ENCODE peak calls at places on chromosomes 2 and 18, in five cellular contexts. U is tibial nerve, I is astrocyte, K is heart left ventricle, W is IMR-90. S is an unnamed sample. For H3K4me1 and H3K27me3, the result is how much of the 10 kb centered on the place peaks cover.

GRCh38 chr2:220006152-220006551 is 378.7 kb downstream of the SLC4A3 start:
- DNase-seq in I (peak), K (no peak), U (no peak), W (peak), S (no peak)

GRCh38 chr2:223477318-223477717 is 124.8 kb downstream of the SCG2 start:
- DNase-seq in K (no peak), I (no peak), W (no peak), U (no peak), S (no peak)

GRCh38 chr2:221553333-221553732 is 18.8 kb downstream of the EPHA4 start:
- DNase-seq in U (no peak), K (no peak), W (no peak), I (no peak), S (no peak)

GRCh38 chr2:165455940-165456479 is 13.5 kb upstream of the CSRNP3 start:
- DNase-seq in W (no peak), U (no peak), K (no peak), I (no peak), S (no peak)

GRCh38 chr18:22457552-22457951 is 39.8 kb upstream of the CTAGE1 start:
- DNase-seq in K (no peak), U (no peak), I (no peak), W (no peak), S (no peak)

GRCh38 chr2:64982932-64983331 is 6.3 kb upstream of the SLC1A4 start:
- DNase-seq in I (no peak), W (no peak), K (no peak), U (no peak), S (no peak)

GRCh38 chr2:118954297-118955060 is 12.5 kb downstream of the MARCO start:
- DNase-seq in I (no peak), W (no peak), U (no peak), K (no peak), S (no peak)

GRCh38 chr2:12705230-12705629 is 11.5 kb upstream of the TRIB2 start:
- DNase-seq in W (no peak), I (no peak), U (no peak), K (no peak), S (no peak)

GRCh38 chr2:200614249-200614648 is 28.4 kb downstream of the AOX1 start:
- DNase-seq in I (no peak), K (no peak), U (no peak), W (no peak), S (no peak)

GRCh38 chr18:75782826-75783225 is 355.3 kb upstream of the SMIM21 start:
- DNase-seq in U (no peak), I (no peak), K (peak), W (no peak), S (no peak)

GRCh38 chr2:30237346-30238142 is 6.2 kb downstream of the LBH start:
- DNase-seq in U (no peak), K (peak), I (no peak), W (no peak), S (no peak)

GRCh38 chr2:9693646-9694045 is 62.8 kb upstream of the YWHAQ start:
- DNase-seq in K (no peak), U (no peak), W (no peak), I (no peak), S (no peak)

GRCh38 chr2:9693138-9693520 is 62.3 kb upstream of the YWHAQ start:
- DNase-seq in I (peak), K (peak), U (peak), W (peak), S (no peak)

GRCh38 chr2:9694661-9695060 is 63.9 kb upstream of the YWHAQ start:
- DNase-seq in W (no peak), K (no peak), U (no peak), I (no peak), S (no peak)

GRCh38 chr2:9690716-9691498 is 60.1 kb upstream of the YWHAQ start:
- DNase-seq in K (no peak), I (no peak), W (no peak), U (no peak), S (no peak)

DNA sequence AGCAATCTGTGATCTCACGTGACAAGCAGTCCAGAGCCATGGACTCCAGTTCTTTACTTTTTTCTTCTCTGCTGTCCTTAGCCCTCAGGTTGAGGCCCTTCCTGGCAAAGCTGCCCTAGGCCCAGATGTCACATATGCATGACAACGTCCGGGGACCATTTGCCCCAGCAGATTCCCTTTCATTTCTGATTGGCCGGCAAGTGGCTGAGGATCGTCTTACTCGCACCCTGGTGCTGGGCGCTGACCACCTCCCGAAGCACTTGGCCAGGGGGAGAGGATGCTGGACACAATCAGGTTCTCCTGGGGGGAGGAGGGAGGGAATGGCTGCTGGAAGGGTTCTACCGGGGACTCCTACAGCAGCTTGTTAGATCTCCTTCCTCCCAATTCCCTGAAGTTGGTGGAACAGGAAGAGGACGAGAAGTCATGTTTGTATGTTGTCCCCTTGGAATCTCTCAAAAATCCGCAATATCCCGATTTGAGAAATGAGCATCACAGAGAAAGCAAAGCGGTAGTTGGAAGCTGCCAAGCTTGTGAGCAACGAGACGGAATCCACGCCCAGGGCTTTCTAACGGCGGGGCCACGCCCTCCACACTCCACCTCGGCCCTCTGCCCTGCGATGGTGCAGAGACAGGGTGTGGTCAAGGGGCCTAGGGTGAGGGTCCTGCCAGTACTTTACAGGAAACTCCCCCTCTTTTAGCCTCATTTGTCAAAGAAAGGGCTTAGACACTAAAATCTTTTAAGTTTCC is 61.8 kb upstream of the YWHAQ start:
- DNase-seq in K (no peak), I (no peak), W (no peak), U (peak), S (no peak)
- H3K4me3 ChIP-seq in K (no peak), I (no peak), W (no peak), U (no peak), S (no peak)

DNA sequence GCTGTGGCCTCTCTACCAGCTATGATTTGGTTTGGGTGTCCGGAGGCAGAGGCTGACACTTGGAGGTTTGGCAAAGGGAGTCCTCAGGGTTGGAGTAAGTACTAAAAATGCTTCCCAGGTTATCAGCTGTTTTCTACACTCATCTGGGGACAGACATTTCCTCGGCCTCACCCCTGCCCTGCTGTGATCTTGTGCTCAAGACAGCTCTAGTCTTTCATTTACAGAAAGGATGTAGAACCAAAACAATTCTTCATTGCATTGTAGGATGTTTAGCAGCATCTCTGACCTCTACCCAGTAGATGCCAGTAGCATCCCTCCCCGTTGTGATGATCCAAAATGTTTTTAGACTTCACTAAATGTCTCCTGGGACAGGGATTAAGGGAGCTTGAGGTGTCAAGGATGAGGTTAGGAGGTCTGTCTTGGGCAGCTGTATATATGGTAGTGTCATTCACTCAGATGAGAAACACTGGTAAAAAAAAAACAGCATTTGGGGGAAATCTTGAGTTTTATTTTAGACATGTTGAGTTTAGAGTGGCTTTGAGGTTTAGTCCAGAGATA is 26.6 kb downstream of the CD28 start:
- DNase-seq in U (no peak), I (no peak), K (no peak), W (no peak), S (no peak)
- H3K4me1 ChIP-seq in U (under half), I (under half), K (under half), W (under half), S (under half)

DNA sequence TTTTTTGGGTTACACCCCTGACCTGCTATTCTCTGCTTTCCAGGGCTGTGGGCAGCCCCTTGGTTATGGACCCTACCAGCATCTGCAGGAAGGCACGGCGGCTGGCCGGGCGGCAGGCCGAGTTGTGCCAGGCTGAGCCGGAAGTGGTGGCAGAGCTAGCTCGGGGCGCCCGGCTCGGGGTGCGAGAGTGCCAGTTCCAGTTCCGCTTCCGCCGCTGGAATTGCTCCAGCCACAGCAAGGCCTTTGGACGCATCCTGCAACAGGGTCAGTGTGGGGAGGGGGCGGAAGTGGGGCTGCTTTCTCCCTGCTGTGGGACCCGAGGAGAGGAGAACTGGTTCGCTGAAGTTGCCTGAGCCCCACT is 9.7 kb upstream of the WNT10A start:
- DNase-seq in K (peak), I (no peak), W (no peak), U (no peak), S (no peak)
- H3K27me3 ChIP-seq in K (under half), I (half or more), W (half or more), U (under half), S (under half)

DNA sequence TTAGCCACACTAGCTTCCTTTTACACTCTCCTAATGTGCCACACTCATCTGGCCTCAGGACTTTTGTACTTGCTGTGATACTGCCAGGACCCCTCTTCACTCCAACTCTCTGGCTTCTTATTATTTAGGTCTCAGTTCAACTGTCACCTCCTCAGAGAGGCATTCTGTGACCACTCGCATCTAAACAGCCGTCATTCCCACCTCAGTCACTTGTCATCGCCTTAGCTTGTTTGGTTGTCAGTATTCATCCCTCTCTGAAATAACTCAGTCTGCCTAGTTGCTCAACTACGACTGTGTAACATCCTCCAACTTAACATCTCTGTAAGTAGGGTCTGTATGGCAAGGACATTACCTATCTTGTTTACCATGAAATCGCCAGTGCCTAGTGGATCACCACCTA is 27.2 kb downstream of the MGAT4A start:
- DNase-seq in U (no peak), W (no peak), K (no peak), I (no peak), S (no peak)
- H3K4me3 ChIP-seq in U (no peak), W (no peak), K (no peak), I (no peak), S (no peak)

DNA sequence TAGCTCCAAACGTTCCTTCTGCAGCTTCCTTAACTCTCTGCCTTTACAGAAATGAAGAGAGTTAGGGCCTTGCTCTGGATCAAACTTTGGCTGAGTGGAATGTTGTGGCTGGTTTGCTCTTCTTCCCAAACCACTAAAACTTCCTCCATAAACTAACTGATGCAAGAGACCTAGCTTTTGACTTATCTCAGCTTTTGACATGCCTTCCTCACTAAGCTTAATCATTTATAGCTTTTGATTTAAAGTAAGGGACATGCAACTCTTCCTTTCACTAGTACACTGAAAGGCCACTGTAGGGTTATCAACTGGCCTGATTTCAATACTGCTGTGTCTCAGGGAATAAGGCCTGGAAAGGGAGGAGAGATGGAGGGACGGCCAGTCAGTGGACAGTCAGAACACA is 8.3 kb downstream of the PXDN start:
- DNase-seq in U (no peak), I (peak), W (peak), K (no peak), S (no peak)
- H3K4me1 ChIP-seq in U (under half), I (half or more), W (under half), K (under half), S (under half)

DNA sequence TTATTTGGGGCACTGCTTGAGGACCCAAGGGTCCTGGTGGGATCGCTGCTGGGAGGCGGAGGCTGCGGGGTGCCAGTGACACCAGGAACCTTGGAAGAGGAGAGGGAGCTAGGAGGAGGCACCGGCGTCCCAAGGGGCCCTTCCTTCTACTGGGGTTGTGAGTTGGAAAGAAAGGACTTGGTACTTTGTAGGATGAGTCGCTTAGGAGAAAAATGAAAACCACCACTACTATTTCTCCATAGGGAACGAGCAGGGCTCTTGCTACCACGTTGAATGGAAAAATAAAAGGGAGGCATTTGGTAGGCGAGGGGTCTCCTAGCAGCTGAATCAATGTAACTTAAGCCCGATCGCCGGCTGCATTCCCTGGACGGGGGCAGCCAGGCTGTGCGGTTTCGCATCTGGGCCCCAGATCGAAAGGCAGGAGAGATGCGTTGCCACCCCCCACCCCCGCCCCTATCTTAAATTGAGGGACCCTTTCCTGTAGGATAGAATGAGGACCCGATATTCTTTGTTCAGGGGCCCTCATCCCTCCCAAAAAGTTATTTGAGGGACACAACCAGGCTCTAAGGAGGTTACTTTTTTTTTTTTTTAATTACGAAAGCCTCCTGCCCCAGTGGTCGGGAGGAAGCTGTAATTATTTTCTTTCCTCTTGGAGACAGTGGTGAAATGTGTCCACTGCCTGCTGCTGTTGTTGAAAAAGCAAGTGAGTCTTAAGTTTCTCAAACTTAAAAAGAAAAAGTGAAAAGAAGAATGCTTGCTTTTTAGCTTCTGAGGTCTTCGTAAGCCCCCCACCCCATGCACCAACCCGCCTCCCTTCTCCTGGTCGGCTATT is 1.3 kb downstream of the IGFBP2 start:
- DNase-seq in I (no peak), K (no peak), U (no peak), W (no peak), S (peak)
- H3K27me3 ChIP-seq in I (under half), K (under half), U (under half), W (under half), S (under half)

GRCh38 chr2:60351802-60352201 is 201.7 kb downstream of the BCL11A start:
- DNase-seq in U (no peak), I (no peak), W (no peak), K (no peak), S (no peak)
- H3K4me3 ChIP-seq in U (no peak), I (no peak), W (no peak), K (no peak), S (no peak)

S was measured in HAP-1.